ENCODE peak calls at places on chromosomes 12 and 14, in four cellular contexts. S, F, W and Z are unnamed samples.

GRCh38 chr12:124655317-124656213 is 88.2 kb upstream of the NCOR2 start:
- DNase-seq in F (no peak), W (peak), S (peak), Z (peak)

GRCh38 chr12:54358620-54358944 is 5.7 kb downstream of the GPR84 start:
- DNase-seq in S (no peak), F (no peak), W (no peak), Z (no peak)

GRCh38 chr14:70993931-70994330 is 86.7 kb downstream of the PCNX1 start:
- DNase-seq in W (no peak), S (no peak), F (no peak), Z (no peak)

GRCh38 chr12:16238661-16239060 is 38.8 kb downstream of the SLC15A5 start:
- DNase-seq in F (no peak), W (no peak), S (no peak), Z (no peak)

GRCh38 chr12:1925125-1925963 is 6.9 kb upstream of the CACNA2D4 start:
- DNase-seq in F (peak), W (peak), S (no peak), Z (peak)

GRCh38 chr12:116135209-116135930 is 142.1 kb downstream of the MED13L start:
- DNase-seq in S (peak), F (no peak), W (no peak), Z (no peak)

GRCh38 chr14:64337901-64338615 is 43.9 kb upstream of the ESR2 start:
- DNase-seq in F (peak), S (peak), W (no peak), Z (no peak)

GRCh38 chr14:59107819-59108218 is 80.6 kb upstream of the DAAM1 start:
- DNase-seq in W (no peak), S (no peak), F (no peak), Z (no peak)

GRCh38 chr12:14260011-14260993 is 105.2 kb upstream of the ATF7IP start:
- DNase-seq in W (peak), S (peak), F (no peak), Z (peak)

GRCh38 chr12:77402726-77403125 is 337.4 kb upstream of the E2F7 start:
- DNase-seq in F (no peak), W (no peak), S (peak), Z (no peak)

GRCh38 chr14:103199141-103199540 is 75.9 kb downstream of the TNFAIP2 start:
- DNase-seq in W (no peak), S (peak), F (no peak), Z (no peak)

GRCh38 chr14:52553002-52553670 is 500 bp downstream of the GPR137C start:
- DNase-seq in S (no peak), W (no peak), F (peak), Z (no peak)

GRCh38 chr14:35932659-35933159 is 106.6 kb downstream of the BRMS1L start:
- DNase-seq in W (no peak), S (no peak), F (no peak), Z (no peak)

GRCh38 chr12:132836803-132837331 is 8.2 kb upstream of the GOLGA3 start:
- DNase-seq in S (no peak), F (no peak), W (no peak), Z (no peak)

GRCh38 chr12:6851153-6851920 is at the start of gene CDCA3:
- DNase-seq in S (peak), F (peak), W (peak), Z (peak)

GRCh38 chr12:101207086-101207780 is 2.8 kb downstream of the SLC5A8 start:
- DNase-seq in F (no peak), S (no peak), W (no peak), Z (no peak)

GRCh38 chr14:76320486-76320885 is 55.5 kb upstream of the ESRRB start:
- DNase-seq in S (no peak), F (no peak), W (no peak), Z (no peak)

GRCh38 chr14:102164241-102164641 is 24.5 kb downstream of the WDR20 start:
- DNase-seq in W (no peak), F (no peak), S (no peak), Z (no peak)

GRCh38 chr12:47754881-47755280 is 3.8 kb downstream of the RAPGEF3 start:
- DNase-seq in F (no peak), W (peak), S (no peak), Z (no peak)
- H3K4me3 ChIP-seq in F (no peak), W (no peak), S (no peak), Z (peak)

GRCh38 chr12:47817272-47818006 is 2.3 kb downstream of the HDAC7 start:
- DNase-seq in W (no peak), F (peak), S (no peak), Z (no peak)
- H3K4me3 ChIP-seq in W (peak), F (peak), S (peak), Z (peak)

GRCh38 chr12:118816296-118816695 is 165.0 kb upstream of the SRRM4 start:
- DNase-seq in F (no peak), S (no peak), W (no peak), Z (no peak)

GRCh38 chr12:118813778-118814359 is 167.5 kb upstream of the SRRM4 start:
- DNase-seq in W (no peak), F (no peak), S (no peak), Z (no peak)
- H3K4me3 ChIP-seq in W (no peak), F (no peak), S (no peak), Z (no peak)

GRCh38 chr12:111057726-111058125 is 137.3 kb upstream of the MYL2 start:
- DNase-seq in W (no peak), S (no peak), F (no peak), Z (no peak)
- H3K4me3 ChIP-seq in W (no peak), S (no peak), F (no peak), Z (no peak)

GRCh38 chr14:79825046-79825521 is 386.2 kb downstream of the DIO2 start:
- DNase-seq in F (no peak), W (no peak), S (peak), Z (no peak)
- H3K4me3 ChIP-seq in F (no peak), W (no peak), S (no peak), Z (no peak)

DNA sequence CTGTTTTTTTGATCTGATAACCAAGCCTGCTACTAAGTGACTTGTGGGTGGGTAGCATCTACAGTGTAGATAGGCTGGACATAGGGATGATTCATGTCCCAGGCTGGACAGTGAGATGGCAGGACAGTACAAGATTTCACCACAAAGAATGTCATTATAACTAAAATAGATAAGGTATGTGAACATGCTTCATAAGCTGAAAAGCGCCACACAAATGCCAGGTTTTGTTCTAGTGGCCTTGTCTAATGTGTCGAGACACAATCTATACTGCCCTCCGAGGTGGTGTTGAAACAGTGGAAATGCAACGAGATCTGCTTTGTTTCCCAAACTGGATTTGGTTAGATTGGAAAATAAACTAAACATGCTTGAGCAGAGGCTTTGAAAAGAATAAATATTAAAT is 4.4 kb downstream of the LGALS3 start:
- DNase-seq in S (no peak), F (no peak), W (no peak), Z (no peak)
- H3K4me3 ChIP-seq in S (no peak), F (no peak), W (no peak), Z (no peak)

GRCh38 chr12:10388611-10389010 is 1.2 kb downstream of the KLRK1 start:
- DNase-seq in F (no peak), W (no peak), S (no peak), Z (no peak)
- H3K4me3 ChIP-seq in F (no peak), W (no peak), S (no peak), Z (no peak)

DNA sequence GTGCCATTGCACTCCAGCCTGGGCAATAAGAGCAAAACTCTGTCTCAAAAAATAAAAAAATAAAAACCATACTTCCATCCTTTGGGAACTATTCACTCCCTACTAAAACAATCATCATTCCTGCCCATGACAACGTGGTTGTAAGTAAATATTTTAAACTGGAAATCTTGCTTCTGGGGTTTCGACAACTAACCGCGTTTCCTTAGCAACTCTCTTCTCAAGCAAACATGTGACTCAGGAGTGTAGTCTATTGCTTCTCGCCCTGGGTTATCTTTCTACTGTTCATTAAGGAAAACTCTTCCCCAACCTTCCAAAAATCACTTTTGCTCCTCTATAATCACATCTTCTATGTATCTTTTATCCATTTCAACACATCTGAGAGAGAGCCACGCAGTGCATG is 21.8 kb downstream of the APPL2 start:
- DNase-seq in S (peak), F (no peak), W (no peak), Z (no peak)
- H3K4me3 ChIP-seq in S (no peak), F (no peak), W (no peak), Z (no peak)